ENCODE peak calls at places on chromosomes 7 and 10, in four cellular contexts. One of them, this sample, is unnamed.

GRCh38 chr10:130427216-130427722 is 291.1 kb downstream of the GLRX3 start:
- DNase-seq in lower lobe of right lung: no peak
- DNase-seq in CD4-positive, alpha-beta T cell: no peak
- DNase-seq in nephron progenitor cell: no peak
- DNase-seq in this sample: no peak

GRCh38 chr7:36604801-36605200 is 119.5 kb downstream of the AOAH start:
- DNase-seq in lower lobe of right lung: no peak
- DNase-seq in nephron progenitor cell: no peak
- DNase-seq in CD4-positive, alpha-beta T cell: no peak
- DNase-seq in this sample: no peak

GRCh38 chr10:130020651-130021372 is 56.7 kb upstream of the EBF3 start:
- DNase-seq in CD4-positive, alpha-beta T cell: no peak
- DNase-seq in lower lobe of right lung: no peak
- DNase-seq in nephron progenitor cell: no peak
- DNase-seq in this sample: no peak

GRCh38 chr10:63766766-63767505 is 245.7 kb downstream of the REEP3 start:
- DNase-seq in CD4-positive, alpha-beta T cell: no peak
- DNase-seq in nephron progenitor cell: no peak
- DNase-seq in lower lobe of right lung: no peak
- DNase-seq in this sample: peak

GRCh38 chr7:73903321-73904218 is 42.6 kb downstream of the TMEM270 start:
- DNase-seq in CD4-positive, alpha-beta T cell: no peak
- DNase-seq in nephron progenitor cell: no peak
- DNase-seq in lower lobe of right lung: peak
- DNase-seq in this sample: no peak

GRCh38 chr10:7243873-7244272 is 167.0 kb downstream of the SFMBT2 start:
- DNase-seq in lower lobe of right lung: no peak
- DNase-seq in nephron progenitor cell: no peak
- DNase-seq in CD4-positive, alpha-beta T cell: no peak
- DNase-seq in this sample: no peak

GRCh38 chr7:99308461-99309074 is 17.1 kb upstream of the ARPC1A start:
- DNase-seq in lower lobe of right lung: no peak
- DNase-seq in CD4-positive, alpha-beta T cell: no peak
- DNase-seq in nephron progenitor cell: no peak
- DNase-seq in this sample: no peak

GRCh38 chr7:126700807-126701604 is 551.7 kb downstream of the GRM8 start:
- DNase-seq in CD4-positive, alpha-beta T cell: peak
- DNase-seq in nephron progenitor cell: peak
- DNase-seq in lower lobe of right lung: peak
- DNase-seq in this sample: peak

GRCh38 chr10:119466655-119467054 is 75.9 kb downstream of the RGS10 start:
- DNase-seq in nephron progenitor cell: no peak
- DNase-seq in lower lobe of right lung: no peak
- DNase-seq in CD4-positive, alpha-beta T cell: peak
- DNase-seq in this sample: no peak

GRCh38 chr7:103710247-103710646 is 264.2 kb upstream of the SLC26A5 start:
- DNase-seq in CD4-positive, alpha-beta T cell: no peak
- DNase-seq in lower lobe of right lung: no peak
- DNase-seq in nephron progenitor cell: no peak
- DNase-seq in this sample: no peak

GRCh38 chr10:126686732-126687693 is 16.5 kb upstream of the C10orf90 start:
- DNase-seq in nephron progenitor cell: peak
- DNase-seq in CD4-positive, alpha-beta T cell: no peak
- DNase-seq in lower lobe of right lung: no peak
- DNase-seq in this sample: no peak

GRCh38 chr7:40799-41750 is 151.3 kb upstream of the FAM20C start:
- DNase-seq in nephron progenitor cell: no peak
- DNase-seq in lower lobe of right lung: peak
- DNase-seq in CD4-positive, alpha-beta T cell: no peak
- DNase-seq in this sample: no peak

GRCh38 chr7:45711161-45711490 is 137.0 kb downstream of the ADCY1 start:
- DNase-seq in nephron progenitor cell: no peak
- DNase-seq in lower lobe of right lung: no peak
- DNase-seq in CD4-positive, alpha-beta T cell: no peak
- DNase-seq in this sample: no peak

GRCh38 chr10:87734987-87735827 is 75.5 kb downstream of the PAPSS2 start:
- DNase-seq in CD4-positive, alpha-beta T cell: no peak
- DNase-seq in lower lobe of right lung: no peak
- DNase-seq in nephron progenitor cell: peak
- DNase-seq in this sample: peak

GRCh38 chr7:97595439-97595838 is 136.4 kb upstream of the TAC1 start:
- DNase-seq in nephron progenitor cell: no peak
- DNase-seq in CD4-positive, alpha-beta T cell: no peak
- DNase-seq in lower lobe of right lung: no peak
- DNase-seq in this sample: no peak

GRCh38 chr10:95423327-95424005 is 132.7 kb upstream of the PDLIM1 start:
- DNase-seq in CD4-positive, alpha-beta T cell: no peak
- DNase-seq in lower lobe of right lung: no peak
- DNase-seq in nephron progenitor cell: no peak
- DNase-seq in this sample: no peak

GRCh38 chr7:44367475-44368030 is 42.2 kb upstream of the CAMK2B start:
- DNase-seq in nephron progenitor cell: no peak
- DNase-seq in CD4-positive, alpha-beta T cell: no peak
- DNase-seq in lower lobe of right lung: no peak
- DNase-seq in this sample: no peak

GRCh38 chr10:23391817-23392216 is 47.1 kb upstream of the OTUD1 start:
- DNase-seq in CD4-positive, alpha-beta T cell: no peak
- DNase-seq in lower lobe of right lung: no peak
- DNase-seq in nephron progenitor cell: no peak
- DNase-seq in this sample: no peak

GRCh38 chr10:86592413-86592812 is 61.9 kb upstream of the OPN4 start:
- DNase-seq in CD4-positive, alpha-beta T cell: no peak
- DNase-seq in nephron progenitor cell: no peak
- DNase-seq in lower lobe of right lung: no peak
- DNase-seq in this sample: no peak

GRCh38 chr7:47747160-47747559 is 165.2 kb upstream of the TNS3 start:
- DNase-seq in nephron progenitor cell: no peak
- DNase-seq in lower lobe of right lung: no peak
- DNase-seq in CD4-positive, alpha-beta T cell: no peak
- DNase-seq in this sample: no peak

GRCh38 chr7:122602800-122603199 is 96.1 kb downstream of the RNF133 start:
- DNase-seq in CD4-positive, alpha-beta T cell: no peak
- DNase-seq in nephron progenitor cell: no peak
- DNase-seq in lower lobe of right lung: no peak
- DNase-seq in this sample: no peak

GRCh38 chr10:87956055-87956454 is 92.6 kb downstream of the PTEN start:
- DNase-seq in nephron progenitor cell: no peak
- DNase-seq in lower lobe of right lung: no peak
- DNase-seq in CD4-positive, alpha-beta T cell: no peak
- DNase-seq in this sample: no peak

GRCh38 chr10:87862644-87863101 is 660 bp downstream of the KLLN start:
- DNase-seq in CD4-positive, alpha-beta T cell: peak
- DNase-seq in nephron progenitor cell: no peak
- DNase-seq in lower lobe of right lung: no peak
- DNase-seq in this sample: no peak

GRCh38 chr7:74612015-74612829 is 45.3 kb upstream of the GTF2I start:
- DNase-seq in nephron progenitor cell: no peak
- DNase-seq in CD4-positive, alpha-beta T cell: no peak
- DNase-seq in lower lobe of right lung: peak
- DNase-seq in this sample: peak

GRCh38 chr7:51123322-51124021 is 193.1 kb downstream of the COBL start:
- DNase-seq in nephron progenitor cell: no peak
- DNase-seq in CD4-positive, alpha-beta T cell: peak
- DNase-seq in lower lobe of right lung: no peak
- DNase-seq in this sample: peak

GRCh38 chr7:107201795-107202450 is 33.1 kb downstream of the HBP1 start:
- DNase-seq in CD4-positive, alpha-beta T cell: peak
- DNase-seq in nephron progenitor cell: peak
- DNase-seq in lower lobe of right lung: no peak
- DNase-seq in this sample: no peak

GRCh38 chr7:73426016-73426415 is 7.6 kb upstream of the FZD9 start:
- DNase-seq in CD4-positive, alpha-beta T cell: no peak
- DNase-seq in nephron progenitor cell: no peak
- DNase-seq in lower lobe of right lung: no peak
- DNase-seq in this sample: no peak

GRCh38 chr7:37683263-37684120 is at the start of gene GPR141:
- DNase-seq in nephron progenitor cell: no peak
- DNase-seq in CD4-positive, alpha-beta T cell: no peak
- DNase-seq in lower lobe of right lung: no peak
- DNase-seq in this sample: peak

GRCh38 chr7:134083766-134084487 is 43.2 kb upstream of the LRGUK start:
- DNase-seq in CD4-positive, alpha-beta T cell: no peak
- DNase-seq in lower lobe of right lung: no peak
- DNase-seq in nephron progenitor cell: no peak
- DNase-seq in this sample: no peak

GRCh38 chr7:104971290-104972071 is 42.5 kb upstream of the KMT2E start:
- DNase-seq in CD4-positive, alpha-beta T cell: no peak
- DNase-seq in lower lobe of right lung: no peak
- DNase-seq in nephron progenitor cell: no peak
- DNase-seq in this sample: no peak

GRCh38 chr10:96089670-96090462 is 40.2 kb upstream of the ZNF518A start:
- DNase-seq in CD4-positive, alpha-beta T cell: peak
- DNase-seq in lower lobe of right lung: peak
- DNase-seq in nephron progenitor cell: no peak
- DNase-seq in this sample: peak

GRCh38 chr7:37901236-37901827 is 15.3 kb downstream of the SFRP4 start:
- DNase-seq in CD4-positive, alpha-beta T cell: no peak
- DNase-seq in lower lobe of right lung: no peak
- DNase-seq in nephron progenitor cell: no peak
- DNase-seq in this sample: peak

DNA sequence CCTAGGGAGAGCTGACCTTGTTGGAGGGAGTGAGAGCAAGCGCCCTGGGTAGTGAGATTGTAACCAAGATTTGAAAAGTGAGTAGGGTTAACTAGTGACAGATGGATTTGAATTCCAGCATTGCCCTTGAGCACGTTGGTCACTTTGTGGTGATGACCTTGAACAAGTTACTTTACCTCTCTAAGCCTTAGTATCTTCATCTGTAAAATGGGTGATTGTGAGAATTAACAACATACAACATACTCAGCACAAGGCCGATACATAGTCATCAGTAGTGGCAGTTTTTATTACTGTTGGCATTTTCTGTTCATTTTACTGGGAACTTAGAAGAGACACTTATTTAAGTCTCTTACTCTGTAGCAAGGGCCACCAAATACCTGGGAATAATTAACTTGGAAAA is 25.5 kb downstream of the SNX10 start:
- DNase-seq in lower lobe of right lung: no peak
- DNase-seq in CD4-positive, alpha-beta T cell: no peak
- DNase-seq in nephron progenitor cell: no peak
- DNase-seq in this sample: no peak
- TF ChIP-seq CTCF in lower lobe of right lung: no peak
- TF ChIP-seq CTCF in CD4-positive, alpha-beta T cell: no peak
- TF ChIP-seq CTCF in nephron progenitor cell: no peak
- TF ChIP-seq CTCF in this sample: no peak

GRCh38 chr10:84256510-84257342 is 11.9 kb downstream of the RGR start:
- DNase-seq in CD4-positive, alpha-beta T cell: peak
- DNase-seq in lower lobe of right lung: no peak
- DNase-seq in nephron progenitor cell: peak
- DNase-seq in this sample: no peak
- TF ChIP-seq CTCF in CD4-positive, alpha-beta T cell: peak
- TF ChIP-seq CTCF in lower lobe of right lung: peak
- TF ChIP-seq CTCF in nephron progenitor cell: peak
- TF ChIP-seq CTCF in this sample: peak

GRCh38 chr7:118771672-118772071 is 547.2 kb downstream of the ANKRD7 start:
- DNase-seq in lower lobe of right lung: no peak
- DNase-seq in nephron progenitor cell: no peak
- DNase-seq in CD4-positive, alpha-beta T cell: no peak
- DNase-seq in this sample: no peak
- TF ChIP-seq CTCF in lower lobe of right lung: no peak
- TF ChIP-seq CTCF in nephron progenitor cell: no peak
- TF ChIP-seq CTCF in CD4-positive, alpha-beta T cell: no peak
- TF ChIP-seq CTCF in this sample: no peak

GRCh38 chr10:34817586-34817985 is 2.5 kb upstream of the PARD3 start:
- DNase-seq in CD4-positive, alpha-beta T cell: no peak
- DNase-seq in nephron progenitor cell: no peak
- DNase-seq in lower lobe of right lung: no peak
- DNase-seq in this sample: no peak

GRCh38 chr10:34814228-34815173 is 595 bp downstream of the PARD3 start:
- DNase-seq in CD4-positive, alpha-beta T cell: no peak
- DNase-seq in lower lobe of right lung: no peak
- DNase-seq in nephron progenitor cell: peak
- DNase-seq in this sample: no peak

GRCh38 chr10:34817054-34817453 is 2.0 kb upstream of the PARD3 start:
- DNase-seq in lower lobe of right lung: no peak
- DNase-seq in nephron progenitor cell: no peak
- DNase-seq in CD4-positive, alpha-beta T cell: no peak
- DNase-seq in this sample: no peak

GRCh38 chr10:34815174-34816066 is at the start of gene PARD3:
- DNase-seq in nephron progenitor cell: peak
- DNase-seq in lower lobe of right lung: peak
- DNase-seq in CD4-positive, alpha-beta T cell: no peak
- DNase-seq in this sample: peak

DNA sequence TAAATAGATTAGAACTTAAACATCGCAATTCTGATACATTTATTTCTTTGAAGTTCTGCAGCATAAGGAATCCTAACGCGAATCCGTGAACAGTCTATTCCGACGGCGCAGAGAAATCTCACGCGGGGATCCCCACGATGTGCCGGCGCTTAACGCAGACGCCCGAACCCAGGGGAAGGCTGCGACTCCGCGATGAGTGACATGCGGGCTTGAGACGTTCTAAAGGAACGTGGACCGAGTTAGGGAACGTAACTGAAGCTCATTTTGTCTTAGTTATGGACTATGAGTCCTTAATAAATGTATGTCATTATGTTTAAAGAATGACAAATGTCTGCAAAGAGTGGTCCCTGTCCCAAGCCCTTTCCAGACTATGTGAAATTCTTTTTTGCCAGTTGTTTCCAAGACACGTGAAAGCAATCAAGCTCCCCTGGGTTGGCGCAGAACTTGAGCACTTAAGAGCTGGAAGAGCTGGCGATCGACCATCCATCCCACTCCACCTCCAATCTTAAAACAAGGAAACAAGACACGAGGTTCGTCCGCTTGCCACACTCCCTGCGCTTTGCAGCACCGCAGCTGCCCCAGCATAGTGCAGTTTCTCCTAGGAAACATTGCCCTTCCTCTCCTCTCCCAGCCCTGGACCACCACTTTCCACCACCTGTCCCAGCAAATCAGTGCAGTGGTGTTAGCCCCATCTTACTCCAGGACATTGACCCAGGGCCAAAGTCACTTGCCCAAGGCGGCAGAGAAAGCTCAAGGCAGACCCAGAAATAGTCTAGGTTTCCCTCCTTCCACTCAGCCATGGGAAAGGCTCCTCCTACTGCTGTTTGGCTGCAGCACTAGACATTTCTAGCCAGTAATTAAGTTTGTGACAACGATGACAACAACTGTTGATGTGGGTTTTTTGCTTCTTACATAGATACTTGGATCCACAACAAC is 1.2 kb upstream of the PARD3 start:
- DNase-seq in CD4-positive, alpha-beta T cell: no peak
- DNase-seq in nephron progenitor cell: peak
- DNase-seq in lower lobe of right lung: no peak
- DNase-seq in this sample: peak
- TF ChIP-seq CTCF in CD4-positive, alpha-beta T cell: no peak
- TF ChIP-seq CTCF in nephron progenitor cell: no peak
- TF ChIP-seq CTCF in lower lobe of right lung: no peak
- TF ChIP-seq CTCF in this sample: peak

DNA sequence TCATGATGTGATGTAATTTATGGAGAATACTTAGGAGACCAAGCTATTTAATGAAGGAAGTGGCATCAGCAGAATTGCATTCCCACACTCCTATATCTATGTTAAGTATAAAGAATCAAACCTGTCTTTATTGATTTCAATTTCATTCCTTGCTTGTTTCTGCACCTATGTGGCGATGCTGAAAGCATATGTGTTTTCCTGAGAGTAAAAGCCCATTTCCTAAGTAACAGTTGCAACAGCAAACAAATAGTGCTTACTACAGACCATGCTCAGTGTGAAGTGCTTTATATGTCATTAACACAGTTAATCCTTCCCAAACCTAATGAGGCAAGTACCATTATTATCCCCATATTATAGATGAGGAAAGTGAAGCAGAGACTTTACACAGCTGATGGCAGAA is 552.1 kb downstream of the PARD3 start:
- DNase-seq in nephron progenitor cell: no peak
- DNase-seq in CD4-positive, alpha-beta T cell: no peak
- DNase-seq in lower lobe of right lung: no peak
- DNase-seq in this sample: no peak
- TF ChIP-seq CTCF in nephron progenitor cell: no peak
- TF ChIP-seq CTCF in CD4-positive, alpha-beta T cell: no peak
- TF ChIP-seq CTCF in lower lobe of right lung: no peak
- TF ChIP-seq CTCF in this sample: peak